ENCODE peak calls at places on chromosomes 4 and X, in four cellular contexts. M, T, N and X are unnamed samples.

GRCh38 chr4:148693913-148694649 is 251.9 kb upstream of the NR3C2 start:
- DNase-seq in T (no peak), M (no peak), N (no peak), X (no peak)

GRCh38 chrX:143788265-143788664 is 67.7 kb upstream of the SPANXN2 start:
- DNase-seq in T (no peak), N (no peak), M (no peak), X (no peak)

GRCh38 chr4:5160668-5161067 is 109.4 kb downstream of the STK32B start:
- DNase-seq in M (no peak), N (no peak), T (no peak), X (no peak)

GRCh38 chr4:121964958-121965357 is 13.1 kb upstream of the TRPC3 start:
- DNase-seq in T (no peak), N (no peak), M (no peak), X (no peak)

GRCh38 chr4:56505269-56506109 is at the start of gene ARL9:
- DNase-seq in N (no peak), T (peak), M (no peak), X (no peak)

GRCh38 chrX:48451708-48452107 is 18.4 kb downstream of the SLC38A5 start:
- DNase-seq in N (no peak), M (no peak), T (no peak), X (no peak)

GRCh38 chrX:105837227-105837626 is 14.9 kb downstream of the NRK start:
- DNase-seq in T (no peak), N (no peak), M (no peak), X (no peak)

GRCh38 chr4:119093042-119093827 is 42.4 kb upstream of the MYOZ2 start:
- DNase-seq in M (no peak), N (no peak), T (no peak), X (no peak)

GRCh38 chrX:136608295-136608933 is 39.5 kb upstream of the CD40LG start:
- DNase-seq in N (no peak), T (peak), M (no peak), X (no peak)

GRCh38 chr4:95505149-95505548 is 43.6 kb downstream of the UNC5C start:
- DNase-seq in N (no peak), T (no peak), M (no peak), X (no peak)

GRCh38 chrX:12685541-12685940 is 105.7 kb upstream of the PRPS2 start:
- DNase-seq in N (no peak), T (no peak), M (no peak), X (no peak)

GRCh38 chr4:478373-478772 is 20.6 kb downstream of the ZNF721 start:
- DNase-seq in M (no peak), T (no peak), N (no peak), X (no peak)

GRCh38 chr4:168619266-168619631 is 122.4 kb downstream of the PALLD start:
- DNase-seq in M (no peak), T (no peak), N (no peak), X (no peak)

GRCh38 chrX:120090208-120090607 is 12.7 kb upstream of the RHOXF2B start:
- DNase-seq in M (no peak), T (peak), N (peak), X (no peak)

GRCh38 chr4:181949704-181950312 is 293.4 kb upstream of the TENM3 start:
- DNase-seq in M (no peak), N (no peak), T (peak), X (no peak)

GRCh38 chr4:170675568-170676262 is 586.0 kb upstream of the AADAT start:
- DNase-seq in T (no peak), N (no peak), M (no peak), X (no peak)

GRCh38 chrX:151713859-151714258 is 2.0 kb upstream of the FATE1 start:
- DNase-seq in N (peak), T (peak), M (no peak), X (peak)

GRCh38 chr4:105622269-105622668 is 69.8 kb downstream of the ARHGEF38 start:
- DNase-seq in T (no peak), M (no peak), N (no peak), X (no peak)

GRCh38 chr4:120812216-120812615 is 110.3 kb downstream of the PRDM5 start:
- DNase-seq in M (no peak), T (no peak), N (no peak), X (no peak)

GRCh38 chr4:147826288-147826646 is 94.4 kb downstream of the ARHGAP10 start:
- DNase-seq in T (no peak), N (no peak), M (no peak), X (no peak)

DNA sequence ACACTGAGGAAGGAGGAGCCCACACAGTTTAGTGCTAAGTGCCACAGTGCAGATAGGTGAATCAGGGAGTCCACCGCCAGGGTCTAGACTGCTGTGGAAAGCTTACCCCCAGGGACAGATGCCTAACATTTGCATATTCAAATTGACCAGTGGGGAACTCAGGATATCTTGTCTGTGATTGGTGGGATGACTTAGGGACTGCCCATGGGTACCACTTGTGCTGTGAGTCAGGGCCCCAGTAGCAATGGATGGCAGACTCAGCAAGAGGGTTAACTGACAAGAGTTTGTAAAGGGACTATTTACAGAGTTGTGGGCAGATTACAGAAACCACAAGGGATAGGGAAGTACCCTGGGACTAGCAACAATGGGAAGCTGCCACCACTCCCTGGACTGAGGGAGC is 282.1 kb downstream of the BCOR start:
- DNase-seq in T (no peak), M (no peak), N (no peak), X (peak)
- TF ChIP-seq USF2 in T (no peak), M (no peak), N (no peak), X (no peak)

GRCh38 chr4:7513731-7514130 is 79.0 kb upstream of the PSAPL1 start:
- DNase-seq in T (no peak), M (no peak), N (no peak), X (no peak)
- TF ChIP-seq SP1 in T (no peak), M (no peak), N (no peak), X (no peak)

GRCh38 chr4:186946682-186947294 is 223.1 kb upstream of the FAT1 start:
- DNase-seq in N (peak), M (no peak), T (peak), X (peak)
- TF ChIP-seq USF2 in N (no peak), M (no peak), T (no peak), X (no peak)

DNA sequence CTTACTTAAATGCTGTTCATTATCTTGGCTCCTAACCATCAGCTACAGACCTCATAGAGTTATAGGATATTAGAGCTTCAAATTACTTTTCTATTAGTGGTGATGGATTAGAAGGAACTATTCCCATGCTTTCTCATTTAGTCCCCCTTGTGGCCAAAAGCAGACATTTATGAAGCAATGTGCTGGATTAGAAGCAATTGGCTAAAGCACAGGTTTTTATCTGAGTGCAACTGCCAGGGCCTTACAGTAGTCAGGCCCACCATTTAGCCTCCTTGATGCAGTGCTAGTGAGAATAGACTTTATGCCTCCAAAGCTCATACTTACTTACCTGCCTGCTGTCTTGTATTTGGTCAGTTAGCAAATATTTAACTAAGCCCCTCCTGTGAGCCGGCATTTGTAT is 93.0 kb downstream of the TSPAN7 start:
- DNase-seq in M (no peak), T (no peak), N (peak), X (peak)
- TF ChIP-seq SP1 in M (no peak), T (no peak), N (no peak), X (no peak)